ENCODE peak calls at places on chromosomes 12 and 14, in five cellular contexts. One of them, this sample, is unnamed.

GRCh38 chr12:5123921-5124320 is 80.2 kb downstream of the KCNA5 start:
- DNase-seq in cardiac fibroblast: no peak
- DNase-seq in fibroblast of villous mesenchyme: no peak
- DNase-seq in uterus: no peak
- DNase-seq in ovary: no peak
- DNase-seq in this sample: no peak

GRCh38 chr12:89556976-89557375 is 31.1 kb upstream of the POC1B start:
- DNase-seq in fibroblast of villous mesenchyme: no peak
- DNase-seq in ovary: no peak
- DNase-seq in cardiac fibroblast: no peak
- DNase-seq in uterus: no peak
- DNase-seq in this sample: no peak

GRCh38 chr14:36390718-36391117 is 70.3 kb upstream of the MBIP start:
- DNase-seq in cardiac fibroblast: no peak
- DNase-seq in uterus: no peak
- DNase-seq in ovary: no peak
- DNase-seq in fibroblast of villous mesenchyme: no peak
- DNase-seq in this sample: no peak

GRCh38 chr12:11728154-11728755 is 78.8 kb downstream of the ETV6 start:
- DNase-seq in uterus: no peak
- DNase-seq in ovary: no peak
- DNase-seq in cardiac fibroblast: peak; percentile 21
- DNase-seq in fibroblast of villous mesenchyme: no peak
- DNase-seq in this sample: no peak

GRCh38 chr12:54723653-54724256 is 75.6 kb upstream of the DCD start:
- DNase-seq in uterus: no peak
- DNase-seq in fibroblast of villous mesenchyme: peak; percentile 17
- DNase-seq in ovary: no peak
- DNase-seq in cardiac fibroblast: peak; percentile 44
- DNase-seq in this sample: peak; percentile 39

GRCh38 chr14:21505009-21505553 is 6.1 kb downstream of the METTL3 start:
- DNase-seq in cardiac fibroblast: no peak
- DNase-seq in uterus: no peak
- DNase-seq in ovary: no peak
- DNase-seq in fibroblast of villous mesenchyme: peak; percentile 30
- DNase-seq in this sample: peak; percentile 26

GRCh38 chr12:68267892-68268396 is 14.5 kb upstream of the IL22 start:
- DNase-seq in fibroblast of villous mesenchyme: peak; percentile 87
- DNase-seq in uterus: no peak
- DNase-seq in ovary: no peak
- DNase-seq in cardiac fibroblast: peak; percentile 94
- DNase-seq in this sample: peak; percentile 97

GRCh38 chr12:96218989-96219678 is 25.0 kb downstream of the ELK3 start:
- DNase-seq in fibroblast of villous mesenchyme: no peak
- DNase-seq in cardiac fibroblast: no peak
- DNase-seq in uterus: no peak
- DNase-seq in ovary: no peak
- DNase-seq in this sample: no peak

GRCh38 chr12:50132505-50133135 is 20.6 kb downstream of the COX14 start:
- DNase-seq in fibroblast of villous mesenchyme: peak; percentile 60
- DNase-seq in cardiac fibroblast: peak; percentile 78
- DNase-seq in uterus: no peak
- DNase-seq in ovary: no peak
- DNase-seq in this sample: peak; percentile 56

GRCh38 chr12:11653215-11653753 is 3.8 kb downstream of the ETV6 start:
- DNase-seq in uterus: no peak
- DNase-seq in fibroblast of villous mesenchyme: no peak
- DNase-seq in cardiac fibroblast: peak; percentile 21
- DNase-seq in ovary: no peak
- DNase-seq in this sample: peak; percentile 17

GRCh38 chr14:103427485-103428443 is 42.5 kb downstream of the MARK3 start:
- DNase-seq in ovary: peak; percentile 67
- DNase-seq in uterus: peak; percentile 43
- DNase-seq in fibroblast of villous mesenchyme: peak; percentile 55
- DNase-seq in cardiac fibroblast: peak; percentile 79
- DNase-seq in this sample: peak; percentile 95

GRCh38 chr14:54567634-54568561 is 970 bp downstream of the SAMD4A start:
- DNase-seq in uterus: peak; percentile 55
- DNase-seq in cardiac fibroblast: peak; percentile 58
- DNase-seq in fibroblast of villous mesenchyme: peak; percentile 56
- DNase-seq in ovary: peak; percentile 65
- DNase-seq in this sample: peak; percentile 63

GRCh38 chr14:44767646-44768173 is 194.0 kb downstream of the KLHL28 start:
- DNase-seq in cardiac fibroblast: no peak
- DNase-seq in fibroblast of villous mesenchyme: no peak
- DNase-seq in uterus: no peak
- DNase-seq in ovary: no peak
- DNase-seq in this sample: no peak

GRCh38 chr14:89308232-89308959 is 108.6 kb downstream of the FOXN3 start:
- DNase-seq in ovary: no peak
- DNase-seq in cardiac fibroblast: peak; percentile 32
- DNase-seq in uterus: no peak
- DNase-seq in fibroblast of villous mesenchyme: no peak
- DNase-seq in this sample: peak; percentile 18

GRCh38 chr12:124919646-124920352 is 5.3 kb upstream of the UBC start:
- DNase-seq in uterus: no peak
- DNase-seq in cardiac fibroblast: no peak
- DNase-seq in ovary: no peak
- DNase-seq in fibroblast of villous mesenchyme: peak; percentile 68
- DNase-seq in this sample: peak; percentile 44
- TF ChIP-seq CTCF in uterus: no peak
- TF ChIP-seq CTCF in cardiac fibroblast: no peak
- TF ChIP-seq CTCF in ovary: no peak
- TF ChIP-seq CTCF in fibroblast of villous mesenchyme: no peak
- TF ChIP-seq CTCF in this sample: no peak

DNA sequence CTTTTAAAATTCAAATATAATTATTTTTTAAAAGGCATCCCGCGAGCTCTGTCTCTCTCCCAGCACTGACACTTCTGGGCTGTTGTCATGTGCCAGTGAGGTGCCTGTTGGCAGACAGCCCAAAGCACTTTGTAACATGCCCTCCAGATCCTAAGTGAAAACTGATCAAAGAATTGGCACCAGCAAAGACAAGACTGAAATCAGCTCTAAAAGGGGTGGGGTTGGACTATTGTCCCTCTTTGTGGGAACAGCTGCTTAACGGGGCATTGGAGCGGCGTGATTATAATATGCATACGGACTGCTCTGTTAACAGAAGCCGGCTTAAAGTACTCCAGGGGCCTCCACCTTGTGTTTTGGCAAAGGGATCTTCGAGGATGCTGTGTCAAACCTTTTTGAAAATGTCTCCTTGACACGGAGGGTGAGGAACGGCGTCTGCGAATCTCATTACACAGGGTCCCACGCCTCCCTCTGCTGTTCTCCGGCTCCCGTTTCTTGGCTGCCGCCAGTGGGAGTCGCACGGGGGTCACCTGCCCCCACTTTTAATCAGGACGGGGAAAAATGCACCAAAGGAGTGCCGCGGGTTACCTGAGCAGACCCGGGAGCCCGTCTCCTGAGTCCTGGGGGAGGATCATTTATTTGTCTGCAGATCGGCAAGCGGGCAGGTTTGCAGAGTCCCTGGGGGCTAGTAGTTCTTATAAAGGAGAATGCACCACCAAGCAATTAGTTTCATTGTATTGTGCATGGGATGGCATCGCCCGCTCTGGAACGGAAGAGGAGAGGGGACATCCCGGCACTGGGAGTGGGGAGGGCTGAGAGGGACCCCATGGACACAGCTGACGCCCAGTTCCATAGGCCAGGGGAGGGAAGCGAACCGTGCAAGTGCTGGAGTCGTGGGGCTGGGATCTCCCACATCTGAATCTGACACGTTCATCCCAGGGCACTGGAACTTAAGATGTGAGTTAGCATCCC is 44.3 kb downstream of the SPRING1 start:
- DNase-seq in uterus: no peak
- DNase-seq in fibroblast of villous mesenchyme: no peak
- DNase-seq in cardiac fibroblast: no peak
- DNase-seq in ovary: no peak
- DNase-seq in this sample: no peak
- H3K4me3 ChIP-seq in uterus: no peak overlapping the region
- H3K4me3 ChIP-seq in fibroblast of villous mesenchyme: no peak overlapping the region
- H3K4me3 ChIP-seq in cardiac fibroblast: no peak overlapping the region
- H3K4me3 ChIP-seq in ovary: no peak overlapping the region
- H3K4me3 ChIP-seq in this sample: no peak overlapping the region

GRCh38 chr14:26841920-26842741 is 244.3 kb upstream of the NOVA1 start:
- DNase-seq in uterus: peak; percentile 85
- DNase-seq in fibroblast of villous mesenchyme: peak; percentile 98
- DNase-seq in cardiac fibroblast: peak; percentile 97
- DNase-seq in ovary: peak; percentile 82
- DNase-seq in this sample: peak; percentile 94
- TF ChIP-seq CTCF in uterus: no peak
- TF ChIP-seq CTCF in fibroblast of villous mesenchyme: no peak
- TF ChIP-seq CTCF in cardiac fibroblast: no peak
- TF ChIP-seq CTCF in ovary: no peak
- TF ChIP-seq CTCF in this sample: no peak

GRCh38 chr14:61343471-61343870 is 22.1 kb downstream of the PRKCH start:
- DNase-seq in ovary: no peak
- DNase-seq in uterus: no peak
- DNase-seq in cardiac fibroblast: peak; percentile 56
- DNase-seq in fibroblast of villous mesenchyme: no peak
- DNase-seq in this sample: no peak

GRCh38 chr14:61346221-61346620 is 24.8 kb downstream of the PRKCH start:
- DNase-seq in fibroblast of villous mesenchyme: no peak
- DNase-seq in cardiac fibroblast: no peak
- DNase-seq in uterus: no peak
- DNase-seq in ovary: no peak
- DNase-seq in this sample: no peak

GRCh38 chr14:61345144-61345482 is 23.7 kb downstream of the PRKCH start:
- DNase-seq in ovary: no peak
- DNase-seq in cardiac fibroblast: no peak
- DNase-seq in uterus: no peak
- DNase-seq in fibroblast of villous mesenchyme: no peak
- DNase-seq in this sample: no peak

GRCh38 chr14:61343991-61344405 is 22.6 kb downstream of the PRKCH start:
- DNase-seq in fibroblast of villous mesenchyme: no peak
- DNase-seq in uterus: no peak
- DNase-seq in cardiac fibroblast: no peak
- DNase-seq in ovary: no peak
- DNase-seq in this sample: no peak

DNA sequence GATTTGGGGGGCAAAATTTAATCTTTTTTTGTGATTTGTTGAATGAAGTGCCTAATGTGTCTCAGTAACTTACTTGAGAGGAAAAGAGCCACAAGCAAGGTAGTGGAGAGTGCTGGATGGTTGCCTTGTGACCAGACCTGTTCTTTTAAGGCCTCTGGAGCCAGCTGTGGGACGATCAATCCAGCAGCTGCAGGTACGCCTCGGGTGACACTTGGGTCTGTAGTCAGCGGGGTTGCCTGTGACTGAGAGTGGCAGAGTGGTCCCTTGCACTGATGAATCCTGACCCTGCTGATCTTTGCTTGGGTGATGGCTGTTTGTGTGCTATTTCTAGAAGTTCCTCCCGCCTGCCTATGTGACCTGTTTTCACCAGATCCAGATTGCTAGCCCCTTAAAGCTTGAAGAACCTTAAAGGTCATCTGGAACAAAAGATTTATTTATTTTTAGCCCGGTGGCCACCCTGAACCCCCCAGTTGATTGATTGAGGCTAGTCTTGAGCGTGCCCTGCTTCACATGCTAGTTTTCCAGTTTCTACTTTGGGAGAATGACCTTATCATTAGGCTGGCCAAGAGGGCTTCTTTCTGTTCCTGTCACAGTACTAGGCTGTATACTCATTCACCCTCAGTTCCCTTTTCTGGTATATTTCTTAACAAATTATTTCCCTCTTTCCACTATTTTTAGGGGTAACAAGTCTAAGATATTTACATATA is 23.2 kb downstream of the PRKCH start:
- DNase-seq in fibroblast of villous mesenchyme: no peak
- DNase-seq in ovary: no peak
- DNase-seq in cardiac fibroblast: no peak
- DNase-seq in uterus: no peak
- DNase-seq in this sample: no peak
- H3K4me3 ChIP-seq in fibroblast of villous mesenchyme: no peak overlapping the region
- H3K4me3 ChIP-seq in ovary: no peak overlapping the region
- H3K4me3 ChIP-seq in cardiac fibroblast: no peak overlapping the region
- H3K4me3 ChIP-seq in uterus: no peak overlapping the region
- H3K4me3 ChIP-seq in this sample: no peak overlapping the region

GRCh38 chr14:70872678-70873020 is 34.6 kb upstream of the PCNX1 start:
- DNase-seq in ovary: no peak
- DNase-seq in uterus: no peak
- DNase-seq in fibroblast of villous mesenchyme: no peak
- DNase-seq in cardiac fibroblast: no peak
- DNase-seq in this sample: no peak

GRCh38 chr14:70879448-70879847 is 27.8 kb upstream of the PCNX1 start:
- DNase-seq in fibroblast of villous mesenchyme: no peak
- DNase-seq in cardiac fibroblast: no peak
- DNase-seq in ovary: no peak
- DNase-seq in uterus: no peak
- DNase-seq in this sample: peak; percentile 53

GRCh38 chr14:70871863-70872677 is 35.2 kb upstream of the PCNX1 start:
- DNase-seq in fibroblast of villous mesenchyme: no peak
- DNase-seq in cardiac fibroblast: no peak
- DNase-seq in ovary: no peak
- DNase-seq in uterus: no peak
- DNase-seq in this sample: no peak

GRCh38 chr14:70871001-70871400 is 36.3 kb upstream of the PCNX1 start:
- DNase-seq in uterus: no peak
- DNase-seq in fibroblast of villous mesenchyme: no peak
- DNase-seq in ovary: no peak
- DNase-seq in cardiac fibroblast: no peak
- DNase-seq in this sample: no peak

GRCh38 chr14:70873627-70874026 is 33.6 kb upstream of the PCNX1 start:
- DNase-seq in ovary: no peak
- DNase-seq in uterus: no peak
- DNase-seq in cardiac fibroblast: no peak
- DNase-seq in fibroblast of villous mesenchyme: no peak
- DNase-seq in this sample: no peak
- TF ChIP-seq CTCF in ovary: no peak
- TF ChIP-seq CTCF in uterus: no peak
- TF ChIP-seq CTCF in cardiac fibroblast: no peak
- TF ChIP-seq CTCF in fibroblast of villous mesenchyme: no peak
- TF ChIP-seq CTCF in this sample: peak; percentile 18

DNA sequence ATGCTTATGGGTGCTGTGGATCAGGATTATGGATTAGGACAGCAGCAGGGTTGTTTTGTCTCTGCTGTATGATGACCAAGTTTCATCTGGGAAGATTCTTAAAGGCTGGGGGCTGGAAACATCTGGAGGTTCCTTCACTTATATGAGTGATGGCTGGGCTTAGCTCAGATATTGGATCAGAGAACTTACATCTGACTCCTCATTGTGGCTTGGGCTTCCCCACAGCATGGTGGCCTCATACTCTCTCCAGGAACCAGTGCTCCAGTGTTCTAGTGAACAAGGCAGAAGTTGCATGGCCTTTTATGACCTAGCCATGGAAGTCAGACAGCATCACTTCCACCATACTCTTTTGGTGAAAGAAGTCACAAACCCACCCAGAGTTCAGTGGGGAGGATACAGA is 336.1 kb upstream of the TBX3 start:
- DNase-seq in fibroblast of villous mesenchyme: no peak
- DNase-seq in ovary: no peak
- DNase-seq in cardiac fibroblast: no peak
- DNase-seq in uterus: no peak
- DNase-seq in this sample: no peak
- H3K4me3 ChIP-seq in fibroblast of villous mesenchyme: no peak overlapping the region
- H3K4me3 ChIP-seq in ovary: no peak overlapping the region
- H3K4me3 ChIP-seq in cardiac fibroblast: no peak overlapping the region
- H3K4me3 ChIP-seq in uterus: no peak overlapping the region
- H3K4me3 ChIP-seq in this sample: no peak overlapping the region

This sample was measured in choroid plexus epithelial cell.